ENCODE peak calls at places on chromosomes 6 and 20, in six cellular contexts. One of them, this sample, is unnamed.
A peak's percentile ranks its signal among the peaks of the same experiment; 100 is the strongest.

GRCh38 chr6:114194362-114195343 is 148.2 kb downstream of the HS3ST5 start:
- DNase-seq in H9: no peak
- DNase-seq in neuronal stem cell: no peak
- DNase-seq in IMR-90: peak; percentile 0
- DNase-seq in mesendoderm: no peak
- DNase-seq in H1: no peak
- DNase-seq in this sample: peak; percentile 2

GRCh38 chr6:148709577-148709976 is 37.3 kb upstream of the UST start:
- DNase-seq in mesendoderm: no peak
- DNase-seq in IMR-90: peak; percentile 63
- DNase-seq in H9: no peak
- DNase-seq in neuronal stem cell: no peak
- DNase-seq in H1: no peak
- DNase-seq in this sample: no peak

GRCh38 chr20:64144144-64144912 is 19.9 kb upstream of the MYT1 start:
- DNase-seq in mesendoderm: no peak
- DNase-seq in H9: no peak
- DNase-seq in IMR-90: no peak
- DNase-seq in H1: no peak
- DNase-seq in neuronal stem cell: no peak
- DNase-seq in this sample: no peak

GRCh38 chr6:125867483-125867935 is 76.7 kb downstream of the NCOA7 start:
- DNase-seq in neuronal stem cell: no peak
- DNase-seq in mesendoderm: peak; percentile 82
- DNase-seq in IMR-90: peak; percentile 84
- DNase-seq in H9: peak; percentile 86
- DNase-seq in H1: peak; percentile 53
- DNase-seq in this sample: peak; percentile 87

GRCh38 chr20:52104546-52105044 is 87.0 kb downstream of the ZFP64 start:
- DNase-seq in mesendoderm: peak; percentile 91
- DNase-seq in H9: peak; percentile 73
- DNase-seq in neuronal stem cell: peak; percentile 46
- DNase-seq in IMR-90: peak; percentile 8
- DNase-seq in H1: peak; percentile 25
- DNase-seq in this sample: peak; percentile 50

GRCh38 chr6:138550346-138550767 is 51.1 kb upstream of the NHSL1 start:
- DNase-seq in H1: no peak
- DNase-seq in H9: no peak
- DNase-seq in mesendoderm: no peak
- DNase-seq in neuronal stem cell: no peak
- DNase-seq in IMR-90: no peak
- DNase-seq in this sample: no peak

GRCh38 chr6:3334579-3334978 is 75.8 kb downstream of the PSMG4 start:
- DNase-seq in neuronal stem cell: no peak
- DNase-seq in H9: no peak
- DNase-seq in H1: no peak
- DNase-seq in IMR-90: no peak
- DNase-seq in mesendoderm: no peak
- DNase-seq in this sample: no peak

GRCh38 chr6:39540454-39540853 is 184.8 kb downstream of the KIF6 start:
- DNase-seq in IMR-90: no peak
- DNase-seq in H9: no peak
- DNase-seq in neuronal stem cell: no peak
- DNase-seq in mesendoderm: no peak
- DNase-seq in H1: no peak
- DNase-seq in this sample: no peak

GRCh38 chr6:151652338-151652737 is 155.1 kb upstream of the ESR1 start:
- DNase-seq in neuronal stem cell: no peak
- DNase-seq in IMR-90: no peak
- DNase-seq in H9: no peak
- DNase-seq in mesendoderm: peak; percentile 54
- DNase-seq in H1: no peak
- DNase-seq in this sample: no peak

GRCh38 chr6:143135797-143136561 is 75.3 kb downstream of the AIG1 start:
- DNase-seq in neuronal stem cell: no peak
- DNase-seq in mesendoderm: no peak
- DNase-seq in IMR-90: no peak
- DNase-seq in H1: no peak
- DNase-seq in H9: no peak
- DNase-seq in this sample: no peak

GRCh38 chr6:161434921-161435411 is 161.1 kb upstream of the AGPAT4 start:
- DNase-seq in H1: no peak
- DNase-seq in IMR-90: peak; percentile 95
- DNase-seq in mesendoderm: no peak
- DNase-seq in neuronal stem cell: no peak
- DNase-seq in H9: no peak
- DNase-seq in this sample: peak; percentile 54

GRCh38 chr20:32091888-32092346 is 17.6 kb upstream of the TM9SF4 start:
- DNase-seq in neuronal stem cell: peak; percentile 77
- DNase-seq in IMR-90: peak; percentile 72
- DNase-seq in H9: peak; percentile 90
- DNase-seq in H1: peak; percentile 62
- DNase-seq in mesendoderm: peak; percentile 82
- DNase-seq in this sample: peak; percentile 83

GRCh38 chr6:114559419-114559818 is 216.6 kb upstream of the HS3ST5 start:
- DNase-seq in IMR-90: no peak
- DNase-seq in mesendoderm: no peak
- DNase-seq in H9: no peak
- DNase-seq in H1: no peak
- DNase-seq in neuronal stem cell: no peak
- DNase-seq in this sample: no peak

GRCh38 chr20:58570181-58570859 is 55.1 kb upstream of the APCDD1L start:
- DNase-seq in H9: no peak
- DNase-seq in IMR-90: no peak
- DNase-seq in mesendoderm: no peak
- DNase-seq in H1: no peak
- DNase-seq in neuronal stem cell: no peak
- DNase-seq in this sample: no peak

GRCh38 chr6:27518881-27519795 is 46.2 kb upstream of the ZNF184 start:
- DNase-seq in H9: peak; percentile 71
- DNase-seq in IMR-90: peak; percentile 90
- DNase-seq in H1: no peak
- DNase-seq in neuronal stem cell: peak; percentile 84
- DNase-seq in mesendoderm: peak; percentile 94
- DNase-seq in this sample: peak; percentile 93

DNA sequence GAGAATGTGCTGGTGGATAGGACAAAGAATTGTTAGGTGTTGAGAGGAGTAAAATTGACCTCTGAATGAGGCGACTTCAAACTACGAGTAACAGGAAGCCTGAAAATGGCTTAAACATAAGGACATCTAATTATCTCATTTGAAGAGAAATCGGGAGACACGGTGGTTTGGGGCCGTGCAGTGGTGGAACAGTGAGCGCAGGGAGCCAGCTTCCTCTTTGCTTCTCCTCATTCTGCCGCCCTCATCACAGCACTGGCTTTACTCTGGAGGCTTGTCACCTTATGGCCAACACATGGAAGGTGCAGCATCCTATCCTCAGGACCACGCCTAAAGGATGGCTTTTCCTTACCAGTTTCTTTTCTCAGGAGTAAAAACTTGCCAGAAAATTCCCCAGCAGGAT is 114.3 kb downstream of the B3GAT2 start:
- DNase-seq in H1: no peak
- DNase-seq in mesendoderm: no peak
- DNase-seq in H9: no peak
- DNase-seq in IMR-90: no peak
- DNase-seq in neuronal stem cell: no peak
- DNase-seq in this sample: no peak
- H2AK5ac ChIP-seq in H1: no peak overlapping the region
- H2AK5ac ChIP-seq in mesendoderm: no peak overlapping the region
- H2AK5ac ChIP-seq in H9: no peak overlapping the region
- H2AK5ac ChIP-seq in IMR-90: no peak overlapping the region
- H2AK5ac ChIP-seq in neuronal stem cell: no peak overlapping the region
- H2AK5ac ChIP-seq in this sample: no peak overlapping the region

GRCh38 chr20:49983123-49983847 is 505 bp downstream of the SNAI1 start:
- DNase-seq in H1: no peak
- DNase-seq in mesendoderm: no peak
- DNase-seq in neuronal stem cell: no peak
- DNase-seq in H9: no peak
- DNase-seq in IMR-90: no peak
- DNase-seq in this sample: no peak

GRCh38 chr20:49980140-49981008 is 2.4 kb upstream of the SNAI1 start:
- DNase-seq in neuronal stem cell: no peak
- DNase-seq in H1: no peak
- DNase-seq in mesendoderm: no peak
- DNase-seq in H9: no peak
- DNase-seq in IMR-90: no peak
- DNase-seq in this sample: no peak

GRCh38 chr20:49982346-49983122 is at the start of gene SNAI1:
- DNase-seq in IMR-90: peak; percentile 86
- DNase-seq in mesendoderm: peak; percentile 92
- DNase-seq in H1: no peak
- DNase-seq in H9: peak; percentile 91
- DNase-seq in neuronal stem cell: peak; percentile 87
- DNase-seq in this sample: peak; percentile 83

GRCh38 chr20:49981218-49982071 is 1.3 kb upstream of the SNAI1 start:
- DNase-seq in H9: no peak
- DNase-seq in neuronal stem cell: no peak
- DNase-seq in H1: no peak
- DNase-seq in IMR-90: no peak
- DNase-seq in mesendoderm: no peak
- DNase-seq in this sample: no peak

DNA sequence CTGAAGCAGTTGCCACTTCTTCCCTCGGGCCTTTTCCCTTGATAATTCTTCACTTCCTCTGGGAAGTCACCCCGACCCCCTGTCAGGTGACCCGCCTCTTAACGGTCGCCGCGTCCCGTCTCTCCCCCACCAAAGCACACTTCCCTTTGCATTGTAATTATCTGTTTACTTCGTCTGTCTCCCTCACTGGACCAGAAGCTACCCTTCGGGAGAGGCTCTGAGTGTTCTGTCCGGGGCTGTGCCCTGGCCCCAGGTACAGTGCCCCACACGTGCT is 771 bp upstream of the SNAI1 start:
- DNase-seq in H9: no peak
- DNase-seq in IMR-90: no peak
- DNase-seq in neuronal stem cell: no peak
- DNase-seq in H1: no peak
- DNase-seq in mesendoderm: no peak
- DNase-seq in this sample: no peak
- H3K18ac ChIP-seq in H9: peak overlapping the region; percentile 29
- H3K18ac ChIP-seq in IMR-90: no peak overlapping the region
- H3K18ac ChIP-seq in neuronal stem cell: peak overlapping the region; percentile 87
- H3K18ac ChIP-seq in H1: no peak overlapping the region
- H3K18ac ChIP-seq in mesendoderm: no peak overlapping the region
- H3K18ac ChIP-seq in this sample: no peak overlapping the region

GRCh38 chr20:1204061-1204460 is 807 bp downstream of the C20orf202 start:
- DNase-seq in mesendoderm: no peak
- DNase-seq in IMR-90: no peak
- DNase-seq in neuronal stem cell: no peak
- DNase-seq in H9: no peak
- DNase-seq in H1: no peak
- DNase-seq in this sample: no peak
- H2BK15ac ChIP-seq in mesendoderm: no peak overlapping the region
- H2BK15ac ChIP-seq in IMR-90: no peak overlapping the region
- H2BK15ac ChIP-seq in neuronal stem cell: no peak overlapping the region
- H2BK15ac ChIP-seq in H9: no peak overlapping the region
- H2BK15ac ChIP-seq in H1: no peak overlapping the region
- H2BK15ac ChIP-seq in this sample: no peak overlapping the region

GRCh38 chr20:18090477-18090876 is 32.8 kb upstream of the OVOL2 start:
- DNase-seq in H1: no peak
- DNase-seq in H9: no peak
- DNase-seq in neuronal stem cell: no peak
- DNase-seq in IMR-90: no peak
- DNase-seq in mesendoderm: no peak
- DNase-seq in this sample: no peak

GRCh38 chr20:18090044-18090443 is 32.3 kb upstream of the OVOL2 start:
- DNase-seq in H9: no peak
- DNase-seq in mesendoderm: peak; percentile 46
- DNase-seq in IMR-90: no peak
- DNase-seq in H1: no peak
- DNase-seq in neuronal stem cell: no peak
- DNase-seq in this sample: no peak

GRCh38 chr20:18092890-18093289 is 35.2 kb upstream of the OVOL2 start:
- DNase-seq in H1: no peak
- DNase-seq in H9: peak; percentile 49
- DNase-seq in IMR-90: no peak
- DNase-seq in neuronal stem cell: no peak
- DNase-seq in mesendoderm: peak; percentile 62
- DNase-seq in this sample: no peak

GRCh38 chr20:18091624-18092023 is 33.9 kb upstream of the OVOL2 start:
- DNase-seq in mesendoderm: no peak
- DNase-seq in IMR-90: no peak
- DNase-seq in H1: no peak
- DNase-seq in neuronal stem cell: no peak
- DNase-seq in H9: no peak
- DNase-seq in this sample: no peak

DNA sequence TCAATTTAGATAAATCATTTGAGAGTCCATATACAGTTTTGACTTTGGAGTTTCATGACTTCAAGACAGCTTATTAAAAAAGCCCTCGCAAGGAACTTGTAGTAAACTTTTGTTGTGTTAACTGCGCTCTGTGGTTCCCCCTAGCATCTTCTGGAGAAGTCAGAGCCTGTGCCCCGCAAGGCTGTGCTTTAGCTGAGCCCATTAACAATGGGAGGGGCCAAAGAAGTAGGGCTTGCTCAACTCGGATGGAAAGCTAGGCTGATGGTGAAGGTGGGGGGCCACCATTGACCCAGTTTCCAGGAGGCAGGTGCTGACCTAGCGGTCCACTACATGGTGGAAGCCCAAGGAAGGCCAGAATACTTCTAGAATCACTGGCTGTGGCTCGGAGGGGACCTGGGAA is 29.3 kb upstream of the OVOL2 start:
- DNase-seq in IMR-90: no peak
- DNase-seq in neuronal stem cell: no peak
- DNase-seq in H1: no peak
- DNase-seq in H9: peak; percentile 39
- DNase-seq in mesendoderm: peak; percentile 14
- DNase-seq in this sample: no peak
- H2AK5ac ChIP-seq in IMR-90: no peak overlapping the region
- H2AK5ac ChIP-seq in neuronal stem cell: no peak overlapping the region
- H2AK5ac ChIP-seq in H1: no peak overlapping the region
- H2AK5ac ChIP-seq in H9: no peak overlapping the region
- H2AK5ac ChIP-seq in mesendoderm: no peak overlapping the region
- H2AK5ac ChIP-seq in this sample: no peak overlapping the region

DNA sequence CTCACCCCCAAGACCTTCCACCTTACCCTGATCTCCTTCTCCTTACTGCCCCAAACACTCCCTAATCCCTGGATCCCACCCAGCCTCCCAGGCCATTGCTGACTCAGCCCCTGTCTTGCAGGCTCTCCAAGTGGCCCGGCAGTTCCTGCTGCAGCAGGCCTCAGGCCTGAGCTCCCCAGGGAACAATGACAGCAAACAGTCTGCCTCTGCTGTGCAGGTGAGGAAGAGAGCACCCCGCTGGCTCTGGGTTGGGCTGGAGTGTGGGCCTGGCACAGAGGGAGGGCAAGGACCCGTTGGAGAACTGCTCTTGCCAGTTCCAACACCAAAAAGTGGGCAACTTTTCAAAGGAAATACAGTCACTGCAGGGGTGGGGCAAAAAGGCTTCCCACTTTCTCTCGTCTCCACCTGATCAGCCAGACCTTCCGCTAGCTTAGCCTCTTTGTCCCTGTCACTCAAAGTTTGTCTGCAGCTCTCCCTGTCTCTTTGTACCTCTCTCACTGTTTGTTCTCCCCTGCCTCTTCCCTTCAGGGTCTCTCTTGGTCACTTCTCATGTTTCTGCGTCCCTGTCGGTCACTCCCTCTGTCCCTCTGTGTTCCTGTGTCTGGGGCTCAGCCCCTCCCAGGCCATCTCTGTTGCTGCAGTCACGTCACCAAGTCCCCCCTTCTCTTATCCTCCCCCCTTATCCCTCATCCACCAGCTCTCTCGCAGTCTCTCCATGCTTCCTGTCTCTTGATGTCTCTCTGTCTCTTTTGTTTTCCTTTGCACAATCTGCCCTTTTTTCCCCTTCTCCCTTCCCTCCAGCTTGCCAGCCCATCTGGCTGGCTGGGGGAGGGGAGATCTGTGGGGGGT is 31.9 kb downstream of the FOXP4 start:
- DNase-seq in IMR-90: peak; percentile 51
- DNase-seq in mesendoderm: peak; percentile 93
- DNase-seq in H1: no peak
- DNase-seq in neuronal stem cell: peak; percentile 89
- DNase-seq in H9: peak; percentile 87
- DNase-seq in this sample: peak; percentile 70
- H3K18ac ChIP-seq in IMR-90: peak overlapping the region; percentile 98
- H3K18ac ChIP-seq in mesendoderm: peak overlapping the region; percentile 77
- H3K18ac ChIP-seq in H1: peak overlapping the region; percentile 88
- H3K18ac ChIP-seq in neuronal stem cell: peak overlapping the region; percentile 91
- H3K18ac ChIP-seq in H9: peak overlapping the region; percentile 83
- H3K18ac ChIP-seq in this sample: peak overlapping the region; percentile 94